ENCODE peak calls at places on chromosomes 5 and 9, in six cellular contexts. W is naive thymus-derived CD4-positive, alpha-beta T cell; J is mucosa of descending colon; O is BE2C; U is stomach; S is testis. P is an unnamed sample.
A peak's percentile ranks its signal among the peaks of the same experiment; 100 is the strongest.

GRCh38 chr5:155082401-155082800 is 68.8 kb downstream of the KIF4B start:
- DNase-seq in W (no peak), J (no peak), O (no peak), U (no peak), S (no peak), P (no peak)

GRCh38 chr5:8247074-8247473 is 378.1 kb downstream of the MTRR start:
- DNase-seq in W (no peak), J (no peak), O (no peak), U (no peak), S (no peak), P (no peak)

GRCh38 chr5:61675015-61675692 is 343.1 kb downstream of the ZSWIM6 start:
- DNase-seq in W (no peak), J (peak; percentile 56), O (no peak), U (no peak), S (peak; percentile 49), P (no peak)

GRCh38 chr5:141192110-141192725 is at the start of gene PCDHB10:
- DNase-seq in W (no peak), J (peak; percentile 49), O (peak; percentile 45), U (no peak), S (peak; percentile 86), P (no peak)

GRCh38 chr5:15500326-15500958 is 462 bp downstream of the FBXL7 start:
- DNase-seq in W (no peak), J (peak; percentile 41), O (peak; percentile 50), U (peak; percentile 26), S (peak; percentile 46), P (peak; percentile 64)

GRCh38 chr9:99431103-99431502 is 209.0 kb downstream of the SEC61B start:
- DNase-seq in W (no peak), J (no peak), O (no peak), U (no peak), S (no peak), P (no peak)

GRCh38 chr5:75156585-75156984 is 80.1 kb downstream of the ANKRD31 start:
- DNase-seq in W (no peak), J (no peak), O (no peak), U (no peak), S (no peak), P (no peak)

GRCh38 chr9:36842560-36843530 is 191.2 kb downstream of the PAX5 start:
- DNase-seq in W (no peak), J (no peak), O (no peak), U (no peak), S (no peak), P (no peak)

GRCh38 chr9:98552306-98552705 is 156.4 kb downstream of the GABBR2 start:
- DNase-seq in W (no peak), J (no peak), O (no peak), U (no peak), S (no peak), P (no peak)

GRCh38 chr5:43007911-43008368 is 32.2 kb downstream of the ANXA2R start:
- DNase-seq in W (peak; percentile 86), J (peak; percentile 81), O (peak; percentile 79), U (peak; percentile 60), S (peak; percentile 47), P (peak; percentile 44)

GRCh38 chr5:180499684-180500083 is 5.5 kb downstream of the CNOT6 start:
- DNase-seq in W (no peak), J (no peak), O (no peak), U (no peak), S (no peak), P (no peak)

GRCh38 chr5:86546582-86546981 is 71.2 kb upstream of the COX7C start:
- DNase-seq in W (no peak), J (no peak), O (no peak), U (no peak), S (no peak), P (no peak)

GRCh38 chr5:95907067-95907705 is 54.5 kb downstream of the ELL2 start:
- DNase-seq in W (no peak), J (no peak), O (no peak), U (no peak), S (no peak), P (no peak)

GRCh38 chr9:91694081-91694870 is 255.8 kb downstream of the ROR2 start:
- DNase-seq in W (no peak), J (no peak), O (no peak), U (no peak), S (no peak), P (no peak)

GRCh38 chr5:40717281-40717680 is 37.6 kb downstream of the PTGER4 start:
- DNase-seq in W (no peak), J (no peak), O (no peak), U (no peak), S (no peak), P (no peak)

GRCh38 chr5:173333900-173334685 is 5.9 kb upstream of the STC2 start:
- DNase-seq in W (no peak), J (no peak), O (no peak), U (no peak), S (no peak), P (no peak)

GRCh38 chr9:96852676-96853075 is 1.6 kb downstream of the ZNF782 start:
- DNase-seq in W (no peak), J (no peak), O (no peak), U (no peak), S (no peak), P (no peak)

GRCh38 chr9:90767523-90768100 is 34.0 kb upstream of the SYK start:
- DNase-seq in W (no peak), J (no peak), O (no peak), U (no peak), S (no peak), P (no peak)

GRCh38 chr9:95107001-95107749 is 210.3 kb downstream of the FANCC start:
- DNase-seq in W (no peak), J (no peak), O (no peak), U (no peak), S (peak; percentile 62), P (peak; percentile 81)

GRCh38 chr5:68682400-68683152 is 411.2 kb upstream of the SLC30A5 start:
- DNase-seq in W (no peak), J (peak; percentile 44), O (no peak), U (peak; percentile 27), S (no peak), P (no peak)

GRCh38 chr9:81529556-81530193 is 159.7 kb downstream of the TLE1 start:
- DNase-seq in W (no peak), J (no peak), O (no peak), U (peak; percentile 60), S (no peak), P (no peak)

GRCh38 chr9:96031366-96031824 is 155.9 kb downstream of the ERCC6L2 start:
- DNase-seq in W (no peak), J (peak; percentile 45), O (peak; percentile 94), U (peak; percentile 86), S (peak; percentile 62), P (peak; percentile 31)

GRCh38 chr5:159097461-159098284 is 2.0 kb downstream of the EBF1 start:
- DNase-seq in W (no peak), J (no peak), O (peak; percentile 75), U (no peak), S (no peak), P (peak; percentile 52)

GRCh38 chr9:98536542-98537173 is 172.1 kb downstream of the GABBR2 start:
- DNase-seq in W (no peak), J (peak; percentile 32), O (peak; percentile 58), U (no peak), S (peak; percentile 32), P (no peak)

GRCh38 chr9:137217276-137218211 is 4.5 kb downstream of the RNF208 start:
- DNase-seq in W (no peak), J (peak; percentile 93), O (peak; percentile 81), U (peak; percentile 95), S (peak; percentile 91), P (peak; percentile 62)

GRCh38 chr5:131393498-131393968 is 129.7 kb downstream of the CDC42SE2 start:
- DNase-seq in W (no peak), J (no peak), O (no peak), U (no peak), S (no peak), P (no peak)

GRCh38 chr5:156094001-156094400 is 233.0 kb upstream of the SGCD start:
- DNase-seq in W (no peak), J (no peak), O (no peak), U (no peak), S (peak; percentile 13), P (no peak)

GRCh38 chr9:109653470-109653869 is 126.5 kb upstream of the PALM2AKAP2 start:
- DNase-seq in W (no peak), J (no peak), O (no peak), U (no peak), S (no peak), P (no peak)

GRCh38 chr9:119963258-119963797 is 594.1 kb upstream of the BRINP1 start:
- DNase-seq in W (no peak), J (no peak), O (no peak), U (no peak), S (no peak), P (no peak)

GRCh38 chr5:38465045-38465444 is 91.4 kb downstream of the LIFR start:
- DNase-seq in W (no peak), J (no peak), O (no peak), U (no peak), S (no peak), P (no peak)

GRCh38 chr5:138469540-138470321 is 4.5 kb downstream of the EGR1 start:
- DNase-seq in W (no peak), J (no peak), O (peak; percentile 52), U (peak; percentile 55), S (no peak), P (peak; percentile 17)

GRCh38 chr5:150033334-150033733 is 32.8 kb downstream of the HMGXB3 start:
- DNase-seq in W (no peak), J (no peak), O (no peak), U (no peak), S (no peak), P (no peak)
- H3K36me3 ChIP-seq in W (peaks cover 92% of the 10 kb centered on the region), J (peaks cover 7% of the 10 kb centered on the region), O (peaks cover 79% of the 10 kb centered on the region), U (peaks cover 77% of the 10 kb centered on the region), S (no peaks in the 10 kb centered on the region), P (no peaks in the 10 kb centered on the region)

GRCh38 chr5:146130440-146131045 is 25.2 kb upstream of the PLAC8L1 start:
- DNase-seq in W (no peak), J (no peak), O (no peak), U (no peak), S (no peak), P (no peak)
- H3K36me3 ChIP-seq in W (peaks cover 81% of the 10 kb centered on the region), J (peaks cover 4% of the 10 kb centered on the region), O (peaks cover 86% of the 10 kb centered on the region), U (peaks cover 34% of the 10 kb centered on the region), S (no peaks in the 10 kb centered on the region), P (no peaks in the 10 kb centered on the region)

DNA sequence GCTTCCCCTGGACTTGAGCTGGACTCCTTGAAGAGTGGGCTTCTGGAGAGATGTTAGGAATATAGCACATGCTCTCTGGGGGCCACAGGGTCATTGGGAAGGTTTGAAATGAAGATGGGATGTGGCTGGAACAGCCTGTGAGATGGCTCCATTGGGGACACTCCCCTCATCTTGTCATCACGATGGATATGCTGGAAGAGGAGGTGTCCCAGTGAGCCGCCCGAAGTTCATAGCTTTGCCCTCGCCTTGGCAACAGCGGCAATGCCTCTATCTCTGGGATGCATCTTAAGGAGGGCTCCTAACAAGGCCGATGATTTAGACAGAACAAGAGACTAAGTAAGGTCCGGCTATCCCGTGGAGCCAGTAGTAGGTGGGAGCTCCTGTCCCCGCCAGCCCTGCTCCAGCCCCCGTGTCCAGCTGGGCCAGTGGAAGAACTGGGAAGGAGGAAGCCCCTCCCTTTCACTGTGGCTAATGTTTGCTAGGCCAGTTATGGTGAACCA is 23.9 kb downstream of the AMBP start:
- DNase-seq in W (no peak), J (no peak), O (no peak), U (no peak), S (no peak), P (peak; percentile 5)
- H3K36me3 ChIP-seq in W (no peaks in the 10 kb centered on the region), J (no peaks in the 10 kb centered on the region), O (peaks cover 29% of the 10 kb centered on the region), U (peaks cover 4% of the 10 kb centered on the region), S (no peaks in the 10 kb centered on the region), P (no peaks in the 10 kb centered on the region)

DNA sequence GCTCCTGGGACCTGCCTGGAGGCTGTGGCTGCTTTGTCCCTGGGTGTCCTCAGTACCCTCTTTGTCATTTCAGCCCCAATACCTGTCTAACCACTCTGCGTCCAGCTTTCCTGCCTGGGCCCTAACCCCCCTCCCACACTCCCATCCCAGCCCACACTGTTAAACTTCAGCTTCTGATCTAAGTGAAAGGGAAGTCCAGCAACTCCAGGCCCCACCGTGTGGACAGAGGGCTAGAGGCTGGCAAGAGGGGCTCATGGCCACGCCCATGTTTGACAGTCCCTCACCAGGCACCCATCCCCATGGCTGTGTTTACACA is 56.3 kb downstream of the SEMA4D start:
- DNase-seq in W (no peak), J (peak; percentile 11), O (no peak), U (no peak), S (no peak), P (no peak)
- H3K36me3 ChIP-seq in W (peaks cover 39% of the 10 kb centered on the region), J (no peaks in the 10 kb centered on the region), O (no peaks in the 10 kb centered on the region), U (no peaks in the 10 kb centered on the region), S (no peaks in the 10 kb centered on the region), P (no peaks in the 10 kb centered on the region)

P was measured in uterus.